ENCODE peak calls at places on chromosomes 5 and 9, in five cellular contexts. H, E, J, V and K are unnamed samples.
A peak's percentile ranks its signal among the peaks of the same experiment; 100 is the strongest.

GRCh38 chr9:115262477-115262876 is 144.5 kb upstream of the TNC start:
- DNase-seq in H (peak; percentile 92), E (peak; percentile 88), J (peak; percentile 75), V (no peak), K (peak; percentile 97)

GRCh38 chr5:76219636-76220035 is 136.5 kb downstream of the SV2C start:
- DNase-seq in H (no peak), E (no peak), J (no peak), V (no peak), K (no peak)

GRCh38 chr5:92749943-92750342 is 831.1 kb downstream of the NR2F1-AS1 start:
- DNase-seq in H (peak; percentile 52), E (no peak), J (peak; percentile 64), V (no peak), K (no peak)

GRCh38 chr5:154189819-154190651 is 498 bp upstream of the GALNT10 start:
- DNase-seq in H (peak; percentile 93), E (peak; percentile 95), J (peak; percentile 66), V (peak; percentile 61), K (no peak)

GRCh38 chr9:137534256-137535119 is 15.7 kb downstream of the PNPLA7 start:
- DNase-seq in H (peak; percentile 76), E (no peak), J (peak; percentile 60), V (peak; percentile 32), K (peak; percentile 52)

GRCh38 chr5:146632620-146633019 is 116.6 kb upstream of the GPR151 start:
- DNase-seq in H (no peak), E (no peak), J (no peak), V (no peak), K (no peak)

GRCh38 chr9:137321726-137322361 is 19.8 kb upstream of the NRARP start:
- DNase-seq in H (no peak), E (no peak), J (no peak), V (no peak), K (no peak)

GRCh38 chr9:130254753-130255637 is 10.6 kb upstream of the HMCN2 start:
- DNase-seq in H (no peak), E (no peak), J (no peak), V (no peak), K (no peak)

GRCh38 chr9:37919166-37919955 is 15.4 kb upstream of the SLC25A51 start:
- DNase-seq in H (no peak), E (no peak), J (no peak), V (no peak), K (no peak)

GRCh38 chr5:38837416-38837815 is 8.4 kb upstream of the OSMR start:
- DNase-seq in H (no peak), E (no peak), J (peak; percentile 36), V (no peak), K (no peak)

GRCh38 chr9:26129216-26129615 is 451.0 kb upstream of the TUSC1 start:
- DNase-seq in H (peak; percentile 33), E (no peak), J (no peak), V (no peak), K (no peak)

GRCh38 chr9:129653819-129654528 is 11.5 kb upstream of the PRRX2 start:
- DNase-seq in H (peak; percentile 52), E (no peak), J (no peak), V (no peak), K (no peak)

GRCh38 chr5:172806897-172807672 is 27.0 kb upstream of the ERGIC1 start:
- DNase-seq in H (peak; percentile 91), E (peak; percentile 97), J (peak; percentile 89), V (peak; percentile 86), K (peak; percentile 55)

GRCh38 chr9:70093944-70094343 is 50.3 kb downstream of the MAMDC2 start:
- DNase-seq in H (peak; percentile 20), E (no peak), J (no peak), V (no peak), K (no peak)

GRCh38 chr5:169581580-169582227 is 1.9 kb upstream of the SPDL1 start:
- DNase-seq in H (peak; percentile 86), E (no peak), J (peak; percentile 61), V (peak; percentile 88), K (no peak)

GRCh38 chr9:121703014-121703734 is 51.7 kb downstream of the DAB2IP start:
- DNase-seq in H (no peak), E (no peak), J (no peak), V (no peak), K (no peak)

GRCh38 chr5:65142511-65143011 is 339.2 kb downstream of the ADAMTS6 start:
- DNase-seq in H (peak; percentile 69), E (no peak), J (peak; percentile 74), V (no peak), K (no peak)

GRCh38 chr5:96652769-96653455 is 9.3 kb upstream of the CAST start:
- DNase-seq in H (peak; percentile 64), E (no peak), J (peak; percentile 30), V (no peak), K (peak; percentile 68)

GRCh38 chr5:21254161-21254560 is 1266.2 kb upstream of the CDH18 start:
- DNase-seq in H (no peak), E (no peak), J (no peak), V (no peak), K (no peak)

GRCh38 chr5:152883061-152883460 is 478.0 kb upstream of the NMUR2 start:
- DNase-seq in H (no peak), E (no peak), J (no peak), V (no peak), K (no peak)

GRCh38 chr5:168066536-168067208 is 224.8 kb upstream of the WWC1 start:
- DNase-seq in H (no peak), E (no peak), J (no peak), V (no peak), K (no peak)

GRCh38 chr9:73539881-73540280 is 388.2 kb downstream of the ANXA1 start:
- DNase-seq in H (no peak), E (no peak), J (no peak), V (no peak), K (no peak)

GRCh38 chr9:86500667-86501435 is 146.6 kb upstream of the TUT7 start:
- DNase-seq in H (peak; percentile 93), E (no peak), J (peak; percentile 97), V (peak; percentile 18), K (peak; percentile 84)

GRCh38 chr5:172412724-172413260 is 41.5 kb downstream of the SH3PXD2B start:
- DNase-seq in H (peak; percentile 98), E (peak; percentile 93), J (peak; percentile 95), V (peak; percentile 94), K (peak; percentile 91)

GRCh38 chr9:18060304-18060934 is 413.5 kb upstream of the ADAMTSL1 start:
- DNase-seq in H (no peak), E (no peak), J (no peak), V (no peak), K (no peak)
- TF ChIP-seq CTCF in H (no peak), E (no peak), J (peak; percentile 8), V (no peak), K (peak; percentile 10)

GRCh38 chr9:33908749-33909148 is 91.8 kb downstream of the UBE2R2 start:
- DNase-seq in H (no peak), E (no peak), J (no peak), V (no peak), K (no peak)
- TF ChIP-seq CTCF in H (no peak), E (no peak), J (no peak), V (no peak), K (no peak)

GRCh38 chr5:93789173-93790070 is 48.0 kb upstream of the POU5F2 start:
- DNase-seq in H (peak; percentile 73), E (no peak), J (peak; percentile 88), V (no peak), K (peak; percentile 66)
- TF ChIP-seq CTCF in H (peak; percentile 10), E (peak; percentile 9), J (peak; percentile 30), V (no peak), K (peak; percentile 4)

GRCh38 chr9:36763778-36764177 is 191.1 kb downstream of the MELK start:
- DNase-seq in H (no peak), E (no peak), J (no peak), V (no peak), K (no peak)

GRCh38 chr9:36765077-36765390 is 192.3 kb downstream of the MELK start:
- DNase-seq in H (no peak), E (no peak), J (no peak), V (no peak), K (no peak)

GRCh38 chr9:36762958-36763357 is 190.3 kb downstream of the MELK start:
- DNase-seq in H (no peak), E (no peak), J (no peak), V (no peak), K (no peak)

GRCh38 chr9:36764364-36765076 is 191.8 kb downstream of the MELK start:
- DNase-seq in H (no peak), E (no peak), J (no peak), V (no peak), K (no peak)

GRCh38 chr9:36765468-36766341 is 193.0 kb downstream of the MELK start:
- DNase-seq in H (peak; percentile 60), E (peak; percentile 84), J (peak; percentile 35), V (peak; percentile 21), K (peak; percentile 9)
- TF ChIP-seq CTCF in H (no peak), E (no peak), J (no peak), V (no peak), K (no peak)